ENCODE peak calls at places on chromosomes 7 and 10, in ten cellular contexts. D, N, Q, M, E, C, V, X, G and B are unnamed samples.

GRCh38 chr10:24616536-24616935 is 107.2 kb downstream of the ARHGAP21 start:
- DNase-seq in D (no peak), N (no peak), Q (no peak), M (peak), E (no peak), C (no peak), V (no peak), X (no peak), G (no peak), B (no peak)

GRCh38 chr7:45268013-45268412 is 110.4 kb downstream of the RAMP3 start:
- DNase-seq in D (no peak), N (no peak), Q (no peak), M (no peak), E (no peak), C (no peak), V (no peak), X (no peak), G (no peak), B (no peak)

GRCh38 chr7:26729150-26729772 is 135.1 kb downstream of the SKAP2 start:
- DNase-seq in D (no peak), N (no peak), Q (no peak), M (no peak), E (no peak), C (no peak), V (no peak), X (no peak), G (no peak), B (no peak)

GRCh38 chr7:135886334-135887132 is 90.6 kb downstream of the MTPN start:
- DNase-seq in D (no peak), N (no peak), Q (no peak), M (no peak), E (no peak), C (no peak), V (no peak), X (no peak), G (no peak), B (no peak)

GRCh38 chr10:73648252-73648651 is 7.0 kb upstream of the MYOZ1 start:
- DNase-seq in D (no peak), N (no peak), Q (no peak), M (no peak), E (no peak), C (no peak), V (peak), X (no peak), G (no peak), B (no peak)

GRCh38 chr7:13778967-13779366 is 210.5 kb downstream of the ETV1 start:
- DNase-seq in D (no peak), N (no peak), Q (peak), M (peak), E (no peak), C (no peak), V (no peak), X (peak), G (no peak), B (peak)

GRCh38 chr7:100489824-100490223 is 6.1 kb downstream of the NYAP1 start:
- DNase-seq in D (peak), N (no peak), Q (no peak), M (peak), E (no peak), C (no peak), V (peak), X (no peak), G (peak), B (peak)

GRCh38 chr10:12350167-12350872 is 973 bp downstream of the CAMK1D start:
- DNase-seq in D (peak), N (no peak), Q (no peak), M (peak), E (peak), C (no peak), V (peak), X (peak), G (no peak), B (peak)

GRCh38 chr10:14468022-14468421 is 137.3 kb upstream of the FRMD4A start:
- DNase-seq in D (no peak), N (no peak), Q (no peak), M (peak), E (no peak), C (no peak), V (no peak), X (no peak), G (no peak), B (no peak)

GRCh38 chr7:147245274-147245673 is 1128.7 kb downstream of the CNTNAP2 start:
- DNase-seq in D (peak), N (no peak), Q (no peak), M (peak), E (peak), C (no peak), V (no peak), X (no peak), G (peak), B (peak)

GRCh38 chr10:42958142-42958868 is 118.6 kb upstream of the RET start:
- DNase-seq in D (no peak), N (no peak), Q (no peak), M (no peak), E (no peak), C (no peak), V (no peak), X (no peak), G (no peak), B (no peak)

GRCh38 chr7:66627151-66627681 is 1.5 kb upstream of the KCTD7 start:
- DNase-seq in D (no peak), N (no peak), Q (no peak), M (peak), E (no peak), C (no peak), V (no peak), X (no peak), G (peak), B (no peak)

GRCh38 chr10:36188461-36188860 is 546.4 kb upstream of the FZD8 start:
- DNase-seq in D (no peak), N (no peak), Q (no peak), M (no peak), E (no peak), C (no peak), V (no peak), X (no peak), G (no peak), B (no peak)

GRCh38 chr10:78844956-78845355 is 223.8 kb upstream of the ZMIZ1 start:
- DNase-seq in D (no peak), N (no peak), Q (no peak), M (no peak), E (no peak), C (no peak), V (no peak), X (no peak), G (no peak), B (no peak)

GRCh38 chr10:111598433-111599059 is 521.7 kb downstream of the ADRA2A start:
- DNase-seq in D (peak), N (no peak), Q (peak), M (peak), E (peak), C (peak), V (no peak), X (no peak), G (no peak), B (peak)

GRCh38 chr7:50599385-50599784 is 34.2 kb upstream of the DDC start:
- DNase-seq in D (no peak), N (no peak), Q (no peak), M (no peak), E (no peak), C (no peak), V (no peak), X (no peak), G (no peak), B (no peak)

GRCh38 chr10:106440355-106440754 is 724.2 kb downstream of the SORCS1 start:
- DNase-seq in D (no peak), N (no peak), Q (no peak), M (peak), E (no peak), C (no peak), V (no peak), X (no peak), G (no peak), B (no peak)

GRCh38 chr10:46293832-46294640 is 7.2 kb downstream of the ANTXRL start:
- DNase-seq in D (no peak), N (no peak), Q (no peak), M (no peak), E (peak), C (no peak), V (no peak), X (peak), G (no peak), B (no peak)

GRCh38 chr7:2719007-2719406 is 31.0 kb downstream of the AMZ1 start:
- DNase-seq in D (no peak), N (no peak), Q (no peak), M (no peak), E (no peak), C (no peak), V (no peak), X (no peak), G (no peak), B (no peak)

GRCh38 chr7:1566687-1567081 is 3.1 kb downstream of the PSMG3 start:
- DNase-seq in D (no peak), N (no peak), Q (no peak), M (no peak), E (peak), C (no peak), V (peak), X (no peak), G (no peak), B (no peak)

GRCh38 chr7:1569440-1569832 is 396 bp downstream of the PSMG3 start:
- DNase-seq in D (no peak), N (no peak), Q (no peak), M (no peak), E (no peak), C (no peak), V (peak), X (no peak), G (no peak), B (no peak)

GRCh38 chr7:1567893-1568292 is 1.9 kb downstream of the PSMG3 start:
- DNase-seq in D (no peak), N (no peak), Q (no peak), M (peak), E (no peak), C (no peak), V (peak), X (no peak), G (peak), B (peak)

GRCh38 chr7:1569016-1569415 is 816 bp downstream of the PSMG3 start:
- DNase-seq in D (no peak), N (no peak), Q (no peak), M (peak), E (no peak), C (no peak), V (peak), X (no peak), G (no peak), B (peak)

DNA sequence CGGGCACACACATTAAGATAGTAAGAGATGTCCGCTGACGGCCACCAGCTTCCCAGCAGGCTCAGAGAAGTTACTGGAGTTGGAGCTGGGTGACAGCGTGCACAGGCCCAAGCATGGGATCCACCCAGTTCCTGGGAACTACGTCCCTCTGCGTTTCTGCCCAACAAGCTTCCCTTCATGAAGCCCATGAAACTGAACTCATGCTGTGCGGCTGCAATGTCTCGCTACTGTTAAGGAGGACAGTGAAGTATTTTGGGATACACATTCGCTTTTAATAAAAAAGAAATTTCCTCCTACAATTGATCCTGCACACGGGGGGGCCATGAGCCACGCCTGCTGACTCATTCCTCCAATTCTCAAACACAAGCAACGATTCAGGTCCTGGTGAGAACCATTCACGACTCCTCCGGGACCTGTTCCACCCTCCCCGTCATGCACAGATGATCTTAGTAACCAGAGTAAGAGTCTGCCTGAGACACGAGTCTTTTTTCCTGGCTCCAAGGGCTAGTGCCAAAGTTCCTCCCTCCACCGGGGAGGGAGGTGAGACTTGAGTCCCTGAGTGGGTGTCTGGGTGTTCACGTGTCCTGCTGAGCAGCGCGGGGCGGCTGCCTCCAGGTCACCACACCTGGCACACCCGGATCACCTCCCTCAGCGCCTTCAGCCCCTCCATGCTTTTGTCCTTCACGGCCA is 2.6 kb downstream of the PSMG3 start:
- DNase-seq in D (no peak), N (no peak), Q (peak), M (peak), E (no peak), C (peak), V (peak), X (no peak), G (no peak), B (peak)
- H3K27ac ChIP-seq in D (no peak), N (no peak), Q (peak), M (peak), E (no peak), C (peak), V (peak), X (no peak), G (peak), B (peak)

DNA sequence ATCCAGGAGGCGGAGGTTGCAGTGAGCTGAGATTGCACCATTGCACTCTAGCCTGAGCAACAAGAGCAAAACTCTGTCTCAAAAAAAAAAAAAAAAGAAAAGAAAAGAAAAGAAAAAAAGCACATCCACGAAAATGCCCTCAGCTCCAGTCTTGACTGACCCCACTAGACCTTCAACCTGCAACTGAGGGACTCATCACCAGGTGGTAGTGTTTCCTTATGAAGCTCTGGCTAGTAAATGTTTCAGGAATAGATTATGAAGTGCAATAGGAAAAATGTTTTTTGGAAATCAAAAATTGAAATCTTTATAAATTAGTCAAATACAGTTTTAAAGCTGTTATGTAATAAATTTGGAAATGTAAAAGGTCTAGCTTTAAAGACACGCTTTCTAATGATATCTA is 22.4 kb downstream of the TLL2 start:
- DNase-seq in D (no peak), N (no peak), Q (no peak), M (no peak), E (no peak), C (no peak), V (no peak), X (no peak), G (no peak), B (no peak)
- TF ChIP-seq CTCF in D (peak), N (no peak), Q (peak), M (peak), E (peak), C (no peak), V (peak), X (peak), G (peak), B (peak)

DNA sequence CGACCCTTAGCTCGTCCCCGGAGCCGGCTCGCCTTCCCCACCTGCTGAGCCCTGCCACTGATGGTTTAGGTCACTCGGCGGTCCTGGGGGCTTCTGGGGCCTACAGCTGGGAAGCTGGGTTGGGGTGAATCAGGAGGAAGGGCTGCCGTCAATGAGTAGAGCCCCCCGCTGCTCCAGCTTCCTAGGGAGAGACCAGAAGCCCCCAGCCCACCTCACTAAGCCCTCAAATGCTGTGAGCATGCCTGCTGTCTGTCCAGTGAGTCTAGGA is 495.6 kb upstream of the FOXK1 start:
- DNase-seq in D (no peak), N (no peak), Q (no peak), M (no peak), E (no peak), C (no peak), V (no peak), X (no peak), G (no peak), B (no peak)
- H3K27ac ChIP-seq in D (no peak), N (no peak), Q (no peak), M (no peak), E (no peak), C (no peak), V (no peak), X (no peak), G (no peak), B (no peak)

DNA sequence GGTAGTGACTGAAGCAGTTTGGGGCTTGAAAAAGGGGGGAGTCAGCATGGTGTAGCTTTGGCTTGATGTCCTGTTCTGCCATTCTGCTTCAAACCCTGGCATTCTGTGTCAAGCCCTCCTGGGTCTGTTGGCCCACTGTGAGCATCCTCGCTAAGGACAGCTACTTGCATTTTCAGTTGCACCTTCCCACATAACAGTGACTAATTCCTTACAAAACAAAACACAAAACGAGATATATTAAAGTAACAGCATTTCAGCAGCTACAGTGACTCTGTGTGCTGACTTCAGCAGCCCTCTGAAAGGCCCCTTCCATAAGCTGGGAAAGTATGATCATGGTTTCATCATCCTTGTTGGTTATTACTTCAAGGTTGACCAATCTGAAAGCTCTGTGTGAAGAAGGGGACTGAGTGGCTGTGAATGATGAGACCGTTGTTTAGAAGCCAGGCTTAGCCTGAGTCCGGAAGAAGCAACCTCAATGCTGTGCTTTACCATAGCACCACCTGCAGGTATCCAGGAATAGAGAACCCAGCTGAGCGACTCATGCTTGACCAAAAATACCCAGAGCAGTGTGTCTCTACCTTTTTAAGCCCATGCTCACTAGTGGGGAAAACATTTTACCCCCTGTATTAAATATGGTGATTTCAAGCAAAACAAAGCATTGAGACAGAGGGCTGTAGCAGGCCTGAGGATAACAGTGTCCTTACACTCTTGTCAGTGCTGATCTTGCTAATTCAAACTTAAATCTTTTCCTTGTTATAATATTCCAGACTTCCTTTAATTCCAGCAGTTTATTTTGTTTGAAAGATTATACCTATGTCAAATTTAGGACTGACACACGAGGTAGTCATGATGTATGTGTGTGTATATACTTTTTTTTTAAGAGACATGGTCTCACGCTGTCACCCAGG is 42.6 kb upstream of the CC2D2B start:
- DNase-seq in D (peak), N (no peak), Q (peak), M (peak), E (no peak), C (no peak), V (no peak), X (no peak), G (peak), B (peak)
- TF ChIP-seq CTCF in D (peak), N (peak), Q (peak), M (peak), E (peak), C (peak), V (peak), X (peak), G (peak), B (peak)

GRCh38 chr7:22651534-22652243 is 75.3 kb upstream of the IL6 start:
- DNase-seq in D (no peak), N (no peak), Q (no peak), M (peak), E (no peak), C (no peak), V (no peak), X (no peak), G (no peak), B (peak)
- H3K27ac ChIP-seq in D (no peak), N (no peak), Q (no peak), M (no peak), E (no peak), C (no peak), V (no peak), X (no peak), G (no peak), B (peak)